ENCODE peak calls at places on chromosomes 6 and 20, in eight cellular contexts. U, C, Y, E, X, K, D and R are unnamed samples.

GRCh38 chr6:25883536-25883935 is 9.5 kb upstream of the SLC17A3 start:
- DNase-seq in U (no peak), K (no peak), Y (no peak), D (no peak), C (no peak), E (no peak), X (no peak), R (no peak)

GRCh38 chr6:16711551-16712249 is 49.6 kb downstream of the ATXN1 start:
- DNase-seq in E (no peak), Y (no peak), K (no peak), U (no peak), X (peak; percentile 63), C (peak; percentile 76), D (no peak), R (no peak)

GRCh38 chr6:31826793-31827285 is 699 bp upstream of the HSPA1B start:
- DNase-seq in Y (peak; percentile 43), C (peak; percentile 85), K (peak; percentile 88), X (no peak), U (no peak), E (peak; percentile 90), D (no peak), R (peak; percentile 91)

GRCh38 chr20:50837532-50838321 is 42.9 kb downstream of the BCAS4 start:
- DNase-seq in K (peak; percentile 95), D (peak; percentile 80), E (peak; percentile 91), Y (no peak), X (no peak), C (no peak), U (no peak), R (peak; percentile 60)

GRCh38 chr6:47741807-47742206 is 40.0 kb upstream of the OPN5 start:
- DNase-seq in U (no peak), D (no peak), X (no peak), K (peak; percentile 86), C (peak; percentile 68), E (no peak), Y (no peak), R (peak; percentile 29)

GRCh38 chr6:131281471-131282270 is 146.4 kb downstream of the AKAP7 start:
- DNase-seq in U (peak; percentile 24), X (peak; percentile 9), Y (no peak), E (no peak), C (no peak), K (peak; percentile 38), D (no peak), R (peak; percentile 77)

GRCh38 chr6:32973144-32973854 is 4.9 kb downstream of the BRD2 start:
- DNase-seq in K (peak; percentile 40), U (peak; percentile 48), C (no peak), E (peak; percentile 69), D (no peak), Y (no peak), X (peak; percentile 68), R (peak; percentile 51)

GRCh38 chr6:55377150-55377549 is 49.9 kb downstream of the GFRAL start:
- DNase-seq in U (no peak), X (no peak), Y (no peak), C (no peak), K (no peak), E (no peak), D (no peak), R (no peak)

GRCh38 chr20:37914672-37915433 is 11.9 kb downstream of the VSTM2L start:
- DNase-seq in C (no peak), U (no peak), K (no peak), E (no peak), Y (no peak), X (no peak), D (no peak), R (peak; percentile 23)